ENCODE peak calls at places on chromosomes 1 and 21, in four cellular contexts. I is AG09319, A is RWPE1, W is M059J. X is an unnamed sample.

GRCh38 chr21:41566500-41567014 is 58.6 kb upstream of the TMPRSS2 start:
- DNase-seq in W (no peak), I (no peak), A (no peak), X (peak)

GRCh38 chr1:240084337-240084736 is 7.3 kb upstream of the FMN2 start:
- DNase-seq in A (no peak), W (no peak), I (no peak), X (no peak)

GRCh38 chr1:3788756-3789420 is 7.4 kb downstream of the LRRC47 start:
- DNase-seq in I (no peak), A (no peak), W (no peak), X (no peak)

GRCh38 chr1:27606708-27607238 is 2.8 kb upstream of the AHDC1 start:
- DNase-seq in A (no peak), W (peak), I (no peak), X (no peak)

GRCh38 chr1:225004396-225004795 is 74.9 kb downstream of the DNAH14 start:
- DNase-seq in A (no peak), I (no peak), W (no peak), X (no peak)

GRCh38 chr1:239899747-239900146 is 191.9 kb upstream of the FMN2 start:
- DNase-seq in W (no peak), A (no peak), I (no peak), X (no peak)

GRCh38 chr1:208438262-208438661 is 194.1 kb upstream of the PLXNA2 start:
- DNase-seq in W (no peak), I (no peak), A (no peak), X (no peak)

GRCh38 chr1:179142889-179143299 is 61.0 kb downstream of the TOR3A start:
- DNase-seq in I (peak), W (peak), A (peak), X (peak)

GRCh38 chr1:179815642-179816041 is 62.0 kb downstream of the TOR1AIP2 start:
- DNase-seq in W (no peak), I (no peak), A (no peak), X (no peak)

GRCh38 chr1:213474054-213474453 is 423.0 kb downstream of the RPS6KC1 start:
- DNase-seq in I (no peak), A (no peak), W (no peak), X (no peak)

GRCh38 chr1:54608561-54609230 is 14.6 kb downstream of the FAM151A start:
- DNase-seq in I (no peak), W (no peak), A (no peak), X (no peak)

GRCh38 chr1:39406533-39407478 is 84.6 kb upstream of the BMP8A start:
- DNase-seq in I (no peak), W (peak), A (no peak), X (no peak)

GRCh38 chr1:209896346-209896745 is 41.7 kb upstream of the SYT14 start:
- DNase-seq in I (no peak), W (peak), A (no peak), X (no peak)

GRCh38 chr1:55359611-55360010 is 144.4 kb upstream of the USP24 start:
- DNase-seq in W (no peak), A (no peak), I (no peak), X (no peak)

GRCh38 chr1:1137256-1138045 is 21.6 kb upstream of the C1orf159 start:
- DNase-seq in W (no peak), A (no peak), I (no peak), X (no peak)

GRCh38 chr1:243230914-243231313 is 24.2 kb downstream of the CEP170 start:
- DNase-seq in A (peak), I (no peak), W (peak), X (no peak)

GRCh38 chr21:32578107-32578691 is 7.1 kb downstream of the TCP10L start:
- DNase-seq in A (no peak), W (peak), I (no peak), X (peak)